ENCODE peak calls at places on chromosomes 7 and 10, in seven cellular contexts. Z, F, A, Q, U, T and E are unnamed samples.

GRCh38 chr10:110221721-110222261 is 14.4 kb downstream of the MXI1 start:
- DNase-seq in Z (peak), F (peak), A (peak), Q (peak), U (peak), T (no peak), E (no peak)

GRCh38 chr7:143372070-143372469 is 9.1 kb upstream of the ZYX start:
- DNase-seq in Z (no peak), F (peak), A (no peak), Q (no peak), U (peak), T (no peak), E (no peak)

GRCh38 chr10:85224366-85224960 is 896.1 kb downstream of the CCSER2 start:
- DNase-seq in Z (peak), F (no peak), A (no peak), Q (no peak), U (no peak), T (no peak), E (no peak)

GRCh38 chr10:25026463-25026862 is 10.1 kb downstream of the THNSL1 start:
- DNase-seq in Z (no peak), F (no peak), A (no peak), Q (no peak), U (no peak), T (no peak), E (no peak)

GRCh38 chr7:34373940-34374339 is 284.1 kb upstream of the NPSR1 start:
- DNase-seq in Z (no peak), F (no peak), A (no peak), Q (peak), U (no peak), T (no peak), E (no peak)

GRCh38 chr10:116063107-116063506 is 209.9 kb downstream of the GFRA1 start:
- DNase-seq in Z (no peak), F (no peak), A (no peak), Q (no peak), U (no peak), T (no peak), E (no peak)

GRCh38 chr10:35375091-35375765 is 38.9 kb downstream of the CCNY start:
- DNase-seq in Z (no peak), F (no peak), A (no peak), Q (no peak), U (no peak), T (no peak), E (no peak)

GRCh38 chr10:93752761-93753160 is 5.0 kb upstream of the LGI1 start:
- DNase-seq in Z (no peak), F (no peak), A (no peak), Q (peak), U (peak), T (no peak), E (no peak)

GRCh38 chr10:120132811-120133210 is 240.3 kb downstream of the SEC23IP start:
- DNase-seq in Z (no peak), F (no peak), A (no peak), Q (no peak), U (no peak), T (no peak), E (no peak)

GRCh38 chr7:78712111-78712510 is 741.4 kb downstream of the MAGI2 start:
- DNase-seq in Z (no peak), F (no peak), A (no peak), Q (no peak), U (no peak), T (no peak), E (no peak)

GRCh38 chr7:147380926-147381325 is 1209.6 kb upstream of the C7orf33 start:
- DNase-seq in Z (no peak), F (no peak), A (no peak), Q (no peak), U (no peak), T (no peak), E (no peak)

GRCh38 chr7:70384891-70385290 is 747.1 kb upstream of the GALNT17 start:
- DNase-seq in Z (no peak), F (no peak), A (no peak), Q (peak), U (no peak), T (no peak), E (no peak)

GRCh38 chr7:109986701-109987100 is 1104.2 kb upstream of the LRRN3 start:
- DNase-seq in Z (no peak), F (no peak), A (no peak), Q (no peak), U (no peak), T (no peak), E (no peak)

DNA sequence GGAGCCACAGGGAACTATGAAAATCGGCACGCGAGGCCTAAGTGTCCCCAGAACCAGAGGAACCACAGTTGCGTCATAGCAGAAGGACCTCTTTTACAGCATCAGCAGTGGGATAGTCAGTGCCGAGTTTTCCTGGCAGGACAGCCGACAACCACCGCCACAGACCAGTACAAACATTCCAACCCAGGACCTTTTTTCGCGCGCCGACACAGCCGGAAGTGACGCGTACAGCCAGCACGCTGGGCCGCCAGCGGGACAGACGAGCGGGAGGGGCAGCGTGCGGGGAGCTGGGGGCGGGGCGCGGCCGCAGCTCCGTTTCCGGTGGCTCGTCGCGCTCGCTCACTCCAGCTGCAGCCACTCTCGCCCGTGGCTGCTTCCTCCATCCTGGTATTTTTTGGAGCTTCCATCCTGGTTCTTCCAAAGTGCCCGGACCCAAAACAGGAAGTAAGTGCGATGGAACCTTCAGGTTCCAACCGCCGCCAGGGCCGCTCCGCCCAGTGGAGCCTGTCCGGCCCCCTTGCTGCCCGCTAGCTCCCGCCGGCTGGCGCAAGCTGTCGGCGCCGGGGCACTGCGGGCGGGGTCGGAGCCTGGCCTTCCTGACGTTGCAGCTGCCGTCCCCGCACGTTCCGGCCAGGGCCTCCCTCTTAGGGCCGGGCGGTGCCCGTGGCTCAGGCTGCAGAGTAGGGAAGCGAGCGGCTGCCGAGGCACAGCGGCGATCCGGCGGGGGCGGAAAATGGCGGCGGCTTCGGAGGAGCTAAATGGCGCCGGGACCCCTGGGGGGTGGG is at the start of gene DMTF1:
- DNase-seq in Z (peak), F (peak), A (peak), Q (peak), U (peak), T (peak), E (peak)
- TF ChIP-seq CTCF in Z (no peak), F (no peak), A (no peak), Q (no peak), U (no peak), T (no peak), E (no peak)

DNA sequence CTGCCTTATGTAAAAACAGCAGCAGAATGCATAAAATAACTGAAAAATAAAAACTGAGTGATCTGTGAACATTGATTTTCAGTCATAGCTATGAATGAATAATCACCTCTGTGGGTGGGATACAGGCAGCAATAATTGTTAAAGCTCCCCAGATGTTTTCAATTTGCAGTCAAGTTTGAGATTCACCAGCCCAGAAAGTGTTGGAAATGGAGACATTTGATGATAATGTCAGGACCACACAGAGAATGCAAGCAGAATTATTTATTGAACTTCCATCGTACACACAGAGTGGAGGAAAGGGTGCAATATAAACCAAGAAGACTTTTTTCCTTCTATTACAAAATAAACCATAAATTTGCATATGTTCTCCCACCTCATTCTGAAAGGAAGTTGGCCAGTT is 601.7 kb downstream of the ANKRD7 start:
- DNase-seq in Z (no peak), F (no peak), A (no peak), Q (no peak), U (no peak), T (no peak), E (no peak)
- TF ChIP-seq CTCF in Z (no peak), F (no peak), A (no peak), Q (no peak), U (no peak), T (no peak), E (no peak)

GRCh38 chr10:83273035-83273434 is 866.3 kb upstream of the GHITM start:
- DNase-seq in Z (no peak), F (no peak), A (no peak), Q (no peak), U (no peak), T (no peak), E (no peak)
- TF ChIP-seq CTCF in Z (no peak), F (no peak), A (no peak), Q (peak), U (peak), T (peak), E (peak)

GRCh38 chr7:24381919-24382505 is 98.0 kb downstream of the NPY start:
- DNase-seq in Z (no peak), F (no peak), A (peak), Q (no peak), U (no peak), T (peak), E (no peak)
- TF ChIP-seq CTCF in Z (peak), F (peak), A (peak), Q (peak), U (peak), T (peak), E (peak)